ENCODE peak calls at places on chromosomes 1 and 21, in eight cellular contexts. L is NCI-H1105, C is kidney, D is mesenteric fat pad, V is B cell, J is upper lobe of left lung, K is ELR, M is COR-L47. Y is an unnamed sample.

GRCh38 chr1:229092377-229093257 is 178.3 kb upstream of the RAB4A start:
- DNase-seq in L (no peak), D (no peak), K (no peak), C (no peak), V (no peak), J (no peak), M (no peak), Y (no peak)

GRCh38 chr1:214106375-214106774 is 118.6 kb downstream of the PROX1 start:
- DNase-seq in D (no peak), M (no peak), J (no peak), C (no peak), L (no peak), V (no peak), K (no peak), Y (no peak)

GRCh38 chr1:183238071-183238470 is 52.0 kb downstream of the LAMC2 start:
- DNase-seq in L (no peak), V (no peak), J (no peak), C (no peak), D (no peak), K (peak), M (no peak), Y (no peak)

GRCh38 chr1:101301446-101301845 is 64.6 kb downstream of the S1PR1 start:
- DNase-seq in V (no peak), M (no peak), L (no peak), J (no peak), C (no peak), D (no peak), K (no peak), Y (no peak)

GRCh38 chr1:204513117-204513716 is 3.0 kb upstream of the MDM4 start:
- DNase-seq in J (no peak), M (no peak), L (no peak), K (no peak), D (no peak), C (no peak), V (peak), Y (peak)

GRCh38 chr1:66265796-66266195 is 268.2 kb upstream of the SGIP1 start:
- DNase-seq in M (no peak), K (peak), V (no peak), L (no peak), C (no peak), J (no peak), D (no peak), Y (no peak)

GRCh38 chr21:45704311-45705108 is 61.0 kb downstream of the PCBP3 start:
- DNase-seq in K (no peak), V (no peak), J (peak), M (no peak), C (no peak), L (no peak), D (no peak), Y (no peak)

GRCh38 chr1:237012789-237013383 is 8.6 kb upstream of the MT1HL1 start:
- DNase-seq in L (no peak), K (peak), V (no peak), C (peak), J (peak), D (no peak), M (no peak), Y (no peak)

GRCh38 chr1:37755290-37755689 is 9.6 kb downstream of the EPHA10 start:
- DNase-seq in D (peak), C (no peak), K (no peak), L (no peak), J (no peak), M (no peak), V (no peak), Y (no peak)

GRCh38 chr1:11930571-11931445 is 3.7 kb upstream of the PLOD1 start:
- DNase-seq in V (no peak), D (no peak), J (no peak), K (peak), C (no peak), M (no peak), L (no peak), Y (peak)

GRCh38 chr1:21579788-21580187 is 70.6 kb downstream of the ALPL start:
- DNase-seq in M (no peak), J (no peak), L (no peak), K (peak), V (no peak), D (no peak), C (no peak), Y (no peak)

GRCh38 chr1:182841368-182841988 is 2.3 kb downstream of the DHX9 start:
- DNase-seq in M (no peak), K (peak), L (no peak), J (no peak), V (no peak), D (no peak), C (no peak), Y (no peak)

GRCh38 chr1:62841587-62842169 is 57.7 kb downstream of the ATG4C start:
- DNase-seq in M (peak), C (no peak), K (peak), V (no peak), L (peak), J (no peak), D (no peak), Y (peak)

GRCh38 chr1:56336972-56337371 is 242.4 kb downstream of the PLPP3 start:
- DNase-seq in D (no peak), K (no peak), L (no peak), M (no peak), C (no peak), V (no peak), J (no peak), Y (no peak)

GRCh38 chr1:52182874-52183400 is 41.0 kb downstream of the ZFYVE9 start:
- DNase-seq in K (no peak), D (no peak), M (no peak), J (no peak), C (no peak), V (no peak), L (no peak), Y (no peak)

GRCh38 chr1:32933742-32934322 is 30.8 kb downstream of the RNF19B start:
- DNase-seq in C (no peak), K (peak), D (no peak), L (no peak), V (no peak), J (no peak), M (no peak), Y (no peak)

GRCh38 chr1:94321662-94322061 is 84.3 kb upstream of the ARHGAP29 start:
- DNase-seq in C (no peak), L (no peak), V (no peak), M (no peak), J (no peak), K (no peak), D (no peak), Y (no peak)

GRCh38 chr1:160206421-160207117 is 1.4 kb downstream of the PEA15 start:
- DNase-seq in M (peak), D (no peak), V (no peak), C (no peak), L (no peak), J (no peak), K (peak), Y (peak)

GRCh38 chr21:17693801-17694200 is 81.1 kb upstream of the BTG3 start:
- DNase-seq in M (no peak), C (no peak), J (no peak), K (no peak), V (no peak), D (no peak), L (no peak), Y (no peak)

GRCh38 chr1:47187226-47187925 is 2.5 kb downstream of the PDZK1IP1 start:
- DNase-seq in V (no peak), M (no peak), D (peak), L (no peak), J (peak), K (no peak), C (no peak), Y (no peak)

GRCh38 chr1:92563457-92564216 is 76.9 kb upstream of the GFI1 start:
- DNase-seq in K (no peak), M (no peak), J (no peak), D (no peak), L (no peak), V (no peak), C (no peak), Y (peak)

GRCh38 chr1:151867785-151868403 is 14.4 kb upstream of the THEM5 start:
- DNase-seq in D (no peak), K (peak), L (no peak), V (no peak), M (no peak), J (no peak), C (no peak), Y (peak)

GRCh38 chr1:156797212-156797871 is 19.3 kb downstream of the SH2D2A start:
- DNase-seq in C (no peak), V (peak), M (no peak), K (peak), L (peak), D (peak), J (no peak), Y (peak)

GRCh38 chr1:241215683-241216082 is 141.3 kb downstream of the RGS7 start:
- DNase-seq in C (no peak), L (no peak), K (no peak), V (no peak), D (no peak), M (no peak), J (peak), Y (no peak)

GRCh38 chr1:26500488-26501175 is 28.4 kb downstream of the HMGN2 start:
- DNase-seq in V (peak), K (peak), M (peak), L (peak), C (peak), J (peak), D (peak), Y (no peak)

GRCh38 chr1:99407018-99407417 is 142.7 kb downstream of the PLPPR4 start:
- DNase-seq in J (no peak), V (no peak), K (peak), D (no peak), M (no peak), C (no peak), L (no peak), Y (no peak)

GRCh38 chr1:21911205-21912001 is 25.7 kb downstream of the HSPG2 start:
- DNase-seq in L (no peak), K (no peak), V (no peak), C (peak), J (no peak), M (no peak), D (no peak), Y (no peak)

GRCh38 chr1:159923203-159924024 is 1.9 kb downstream of the TAGLN2 start:
- DNase-seq in C (peak), K (peak), M (peak), J (peak), D (peak), V (peak), L (peak), Y (peak)

GRCh38 chr1:171645553-171646336 is 6.7 kb downstream of the MYOC start:
- DNase-seq in D (no peak), L (no peak), J (no peak), V (no peak), C (no peak), M (no peak), K (no peak), Y (no peak)

GRCh38 chr1:234884701-234885100 is 243.9 kb downstream of the TOMM20 start:
- DNase-seq in L (no peak), K (no peak), M (no peak), D (peak), C (no peak), V (no peak), J (no peak), Y (no peak)

GRCh38 chr1:54376085-54377039 is 29.8 kb downstream of the SSBP3 start:
- DNase-seq in L (no peak), C (no peak), M (no peak), K (no peak), V (peak), J (no peak), D (no peak), Y (no peak)

GRCh38 chr1:94686882-94687281 is 133.3 kb upstream of the SLC44A3 start:
- DNase-seq in J (no peak), D (no peak), C (no peak), L (no peak), M (no peak), V (no peak), K (no peak), Y (no peak)